ENCODE peak calls at places on chromosome 19, in five cellular contexts. K is GM12865, G is neural progenitor cell, W is pancreas, B is AG10803. C is an unnamed sample.

GRCh38 chr19:45404557-45405434 is at the start of gene PPP1R13L:
- DNase-seq in B (peak; percentile 82), W (peak; percentile 93), G (peak; percentile 86), K (peak; percentile 58), C (peak; percentile 87)

GRCh38 chr19:34972163-34972705 is 8.2 kb upstream of the ZNF792 start:
- DNase-seq in K (no peak), B (no peak), W (no peak), G (no peak), C (no peak)

GRCh38 chr19:32809754-32810153 is 59.8 kb downstream of the SLC7A9 start:
- DNase-seq in B (no peak), W (no peak), G (no peak), K (no peak), C (no peak)

GRCh38 chr19:6947745-6948144 is 60.4 kb downstream of the ADGRE1 start:
- DNase-seq in K (peak; percentile 80), W (no peak), G (no peak), B (peak; percentile 59), C (no peak)

GRCh38 chr19:482186-483041 is 13.9 kb upstream of the MADCAM1 start:
- DNase-seq in G (peak; percentile 48), W (no peak), B (no peak), K (no peak), C (no peak)

GRCh38 chr19:40778865-40779284 is 828 bp downstream of the RAB4B start:
- DNase-seq in B (no peak), W (no peak), K (no peak), G (no peak), C (no peak)

GRCh38 chr19:12983561-12984142 is 11.6 kb upstream of the NFIX start:
- DNase-seq in G (peak; percentile 91), K (peak; percentile 78), B (peak; percentile 72), W (peak; percentile 83), C (peak; percentile 80)

GRCh38 chr19:32289566-32290210 is 55.7 kb upstream of the ZNF507 start:
- DNase-seq in W (no peak), B (no peak), K (no peak), G (no peak), C (no peak)

GRCh38 chr19:50252111-50252886 is 48.9 kb downstream of the MYH14 start:
- DNase-seq in K (peak; percentile 43), W (peak; percentile 22), B (no peak), G (peak; percentile 27), C (no peak)

GRCh38 chr19:23071087-23071511 is 45.7 kb upstream of the ZNF730 start:
- DNase-seq in B (no peak), W (peak; percentile 17), K (no peak), G (no peak), C (peak; percentile 10)

GRCh38 chr19:15251749-15252397 is 19.6 kb upstream of the EPHX3 start:
- DNase-seq in W (peak; percentile 53), B (peak; percentile 98), G (peak; percentile 88), K (no peak), C (peak; percentile 96)
- TF ChIP-seq CTCF in W (no peak), B (peak; percentile 70), G (peak; percentile 60), K (no peak), C (peak; percentile 77)

GRCh38 chr19:43774103-43774939 is 6.5 kb downstream of the KCNN4 start:
- DNase-seq in B (peak; percentile 66), G (peak; percentile 85), W (peak; percentile 71), K (no peak), C (no peak)
- TF ChIP-seq CTCF in B (peak; percentile 62), G (peak; percentile 63), W (no peak), K (no peak), C (peak; percentile 47)

GRCh38 chr19:2782936-2783780 is at the start of gene SGTA:
- DNase-seq in G (peak; percentile 99), B (peak; percentile 99), W (peak; percentile 99), K (peak; percentile 100), C (peak; percentile 99)
- TF ChIP-seq CTCF in G (peak; percentile 38), B (peak; percentile 52), W (peak; percentile 23), K (peak; percentile 36), C (peak; percentile 38)

GRCh38 chr19:1943661-1944087 is 2.7 kb downstream of the CSNK1G2 start:
- DNase-seq in G (no peak), K (no peak), B (no peak), W (no peak), C (no peak)
- TF ChIP-seq CTCF in G (no peak), K (no peak), B (no peak), W (no peak), C (no peak)

GRCh38 chr19:19319725-19320361 is 466 bp downstream of the SUGP1 start:
- DNase-seq in B (no peak), W (peak; percentile 25), G (no peak), K (no peak), C (no peak)

GRCh38 chr19:19320362-19321142 is at the start of the genes MAU2 and SUGP1:
- DNase-seq in K (peak; percentile 95), B (peak; percentile 86), W (peak; percentile 86), G (peak; percentile 96), C (peak; percentile 93)

GRCh38 chr19:19316082-19316481 is 4.2 kb downstream of the SUGP1 start:
- DNase-seq in W (no peak), G (no peak), K (no peak), B (no peak), C (no peak)

GRCh38 chr19:19324059-19324755 is 3.6 kb downstream of the MAU2 start:
- DNase-seq in K (no peak), G (no peak), B (no peak), W (no peak), C (no peak)

DNA sequence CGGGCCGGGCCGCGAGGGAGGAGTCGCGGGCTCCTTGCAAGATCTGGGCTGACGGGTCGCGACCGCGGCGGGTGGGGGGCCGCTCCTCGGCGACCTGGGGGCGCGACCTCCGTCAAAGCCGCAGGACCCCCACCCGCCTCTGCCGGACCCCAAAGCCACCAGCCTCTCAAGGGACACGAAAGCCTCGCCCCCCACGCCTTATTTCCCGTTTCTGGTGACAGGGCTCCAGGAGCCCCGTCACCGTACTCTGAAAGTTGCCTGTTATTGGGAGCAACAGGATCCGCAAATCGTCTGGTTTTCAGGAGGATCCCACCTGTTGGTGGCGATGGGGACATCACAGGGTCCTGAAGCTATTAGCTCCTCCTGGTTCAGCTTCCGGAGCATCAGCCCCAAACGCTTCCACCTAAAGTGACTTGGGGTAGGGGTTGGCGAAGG is 531 bp downstream of the MAU2 start:
- DNase-seq in W (no peak), B (peak; percentile 23), G (peak; percentile 71), K (peak; percentile 32), C (no peak)
- TF ChIP-seq CTCF in W (no peak), B (peak; percentile 9), G (no peak), K (no peak), C (no peak)

GRCh38 chr19:9640956-9641355 is 19.9 kb upstream of the ZNF561 start:
- DNase-seq in G (no peak), K (no peak), B (no peak), W (no peak), C (no peak)

GRCh38 chr19:9644472-9644871 is 23.4 kb upstream of the ZNF561 start:
- DNase-seq in W (no peak), K (no peak), G (no peak), B (no peak), C (no peak)

GRCh38 chr19:9641810-9642209 is 20.8 kb upstream of the ZNF561 start:
- DNase-seq in W (no peak), K (no peak), B (no peak), G (no peak), C (no peak)

GRCh38 chr19:9650345-9650744 is 24.6 kb downstream of the ZNF562 start:
- DNase-seq in K (no peak), B (no peak), G (no peak), W (no peak), C (no peak)

DNA sequence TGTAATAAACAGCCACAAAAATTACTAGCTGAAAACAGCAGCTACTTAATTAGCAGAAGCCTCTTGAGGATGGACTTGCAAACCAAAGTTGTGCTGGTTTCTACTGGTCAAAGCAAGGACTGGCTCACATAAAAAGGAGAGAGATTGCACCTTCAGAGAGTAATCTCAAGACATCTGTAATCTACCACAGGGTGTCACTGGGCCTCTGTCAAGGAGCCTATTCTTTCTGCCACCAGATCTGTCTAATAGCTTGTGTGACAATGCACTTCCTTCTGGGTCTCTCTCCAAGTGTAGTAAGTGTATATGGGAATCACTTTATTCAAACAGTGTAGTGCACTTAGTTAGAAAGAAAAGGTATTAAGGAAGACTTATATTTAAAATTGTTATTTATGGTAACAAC is 24.4 kb upstream of the ZNF561 start:
- DNase-seq in W (no peak), B (no peak), K (no peak), G (no peak), C (no peak)
- TF ChIP-seq CTCF in W (no peak), B (no peak), K (no peak), G (no peak), C (no peak)

GRCh38 chr19:47413941-47414340 is 5.4 kb downstream of the MEIS3 start:
- DNase-seq in B (no peak), G (no peak), W (no peak), K (no peak), C (no peak)

GRCh38 chr19:47417107-47417745 is 2.1 kb downstream of the MEIS3 start:
- DNase-seq in K (no peak), B (no peak), G (peak; percentile 35), W (no peak), C (no peak)

GRCh38 chr19:47416667-47417033 is 2.7 kb downstream of the MEIS3 start:
- DNase-seq in B (no peak), G (no peak), W (no peak), K (no peak), C (no peak)

GRCh38 chr19:47415953-47416666 is 3.2 kb downstream of the MEIS3 start:
- DNase-seq in G (no peak), W (no peak), K (no peak), B (no peak), C (no peak)

DNA sequence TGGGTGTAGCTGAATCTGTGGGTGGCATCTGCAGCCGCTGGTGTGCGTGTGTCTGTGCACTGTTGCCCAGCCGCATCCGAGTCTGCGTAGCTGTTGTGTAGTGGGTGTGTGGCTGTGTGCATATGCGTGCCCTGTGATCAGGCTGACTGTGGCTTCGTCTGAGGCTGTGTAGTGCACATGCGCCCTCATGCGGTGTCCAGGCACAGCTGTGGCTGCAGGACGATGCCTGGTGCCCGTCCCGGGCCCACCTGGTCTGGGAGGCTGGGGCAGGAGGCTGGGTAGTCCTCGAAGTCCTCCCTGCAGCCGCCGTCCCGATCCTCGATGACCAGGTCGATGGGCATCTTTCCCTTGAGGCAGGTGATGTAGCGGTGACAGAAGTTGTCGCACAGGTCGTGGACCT is 4.9 kb downstream of the MEIS3 start:
- DNase-seq in B (no peak), W (no peak), G (peak; percentile 39), K (peak; percentile 38), C (no peak)
- TF ChIP-seq CTCF in B (no peak), W (no peak), G (peak; percentile 32), K (peak; percentile 20), C (peak; percentile 30)

GRCh38 chr19:54653181-54653809 is 9.5 kb upstream of the LILRB4 start:
- DNase-seq in K (peak; percentile 60), B (peak; percentile 10), G (no peak), W (no peak), C (peak; percentile 3)

GRCh38 chr19:54644056-54644455 is 13.8 kb downstream of the LILRB1 start:
- DNase-seq in G (no peak), K (no peak), B (no peak), W (no peak), C (no peak)

GRCh38 chr19:54646331-54646841 is 16.1 kb downstream of the LILRB1 start:
- DNase-seq in W (no peak), G (no peak), K (no peak), B (no peak), C (no peak)

GRCh38 chr19:54650108-54650666 is 12.6 kb upstream of the LILRB4 start:
- DNase-seq in K (no peak), B (no peak), W (no peak), G (no peak), C (no peak)

GRCh38 chr19:54648129-54648528 is 14.7 kb upstream of the LILRB4 start:
- DNase-seq in G (no peak), W (no peak), K (peak; percentile 35), B (no peak), C (no peak)
- TF ChIP-seq CTCF in G (no peak), W (no peak), K (peak; percentile 19), B (no peak), C (no peak)